ENCODE peak calls at places on chromosome 10, in five cellular contexts. One of them, this sample, is unnamed.

GRCh38 chr10:48456361-48456804 is 148.5 kb downstream of the ARHGAP22 start:
- DNase-seq in aorta: peak
- DNase-seq in lower lobe of right lung: peak
- DNase-seq in stimulated activated naive CD8-positive, alpha-beta T cell treated with anti-CD3 and anti-CD28 coated beads, Interleukin-15, Interleukin-2, amounts not matched to agents 100 U/mL and 50 U/mL, for 24 hours: no peak
- DNase-seq in activated CD4-positive, alpha-beta T cell treated with anti-CD3 and anti-CD28 coated beads, Interleukin-2, amount 50 U/mL, for 1 hour: no peak
- DNase-seq in this sample: no peak

GRCh38 chr10:32149257-32149955 is 93.2 kb upstream of the KIF5B start:
- DNase-seq in aorta: peak
- DNase-seq in lower lobe of right lung: no peak
- DNase-seq in stimulated activated naive CD8-positive, alpha-beta T cell treated with anti-CD3 and anti-CD28 coated beads, Interleukin-15, Interleukin-2, amounts not matched to agents 100 U/mL and 50 U/mL, for 24 hours: no peak
- DNase-seq in activated CD4-positive, alpha-beta T cell treated with anti-CD3 and anti-CD28 coated beads, Interleukin-2, amount 50 U/mL, for 1 hour: no peak
- DNase-seq in this sample: no peak

GRCh38 chr10:77179015-77179695 is 458.5 kb downstream of the KCNMA1 start:
- DNase-seq in aorta: peak
- DNase-seq in lower lobe of right lung: no peak
- DNase-seq in stimulated activated naive CD8-positive, alpha-beta T cell treated with anti-CD3 and anti-CD28 coated beads, Interleukin-15, Interleukin-2, amounts not matched to agents 100 U/mL and 50 U/mL, for 24 hours: no peak
- DNase-seq in activated CD4-positive, alpha-beta T cell treated with anti-CD3 and anti-CD28 coated beads, Interleukin-2, amount 50 U/mL, for 1 hour: no peak
- DNase-seq in this sample: no peak

GRCh38 chr10:15349133-15349532 is 22.0 kb downstream of the FAM171A1 start:
- DNase-seq in aorta: no peak
- DNase-seq in lower lobe of right lung: no peak
- DNase-seq in stimulated activated naive CD8-positive, alpha-beta T cell treated with anti-CD3 and anti-CD28 coated beads, Interleukin-15, Interleukin-2, amounts not matched to agents 100 U/mL and 50 U/mL, for 24 hours: no peak
- DNase-seq in activated CD4-positive, alpha-beta T cell treated with anti-CD3 and anti-CD28 coated beads, Interleukin-2, amount 50 U/mL, for 1 hour: no peak
- DNase-seq in this sample: no peak

GRCh38 chr10:31151301-31151700 is 119.6 kb upstream of the ZNF438 start:
- DNase-seq in aorta: no peak
- DNase-seq in lower lobe of right lung: no peak
- DNase-seq in stimulated activated naive CD8-positive, alpha-beta T cell treated with anti-CD3 and anti-CD28 coated beads, Interleukin-15, Interleukin-2, amounts not matched to agents 100 U/mL and 50 U/mL, for 24 hours: no peak
- DNase-seq in activated CD4-positive, alpha-beta T cell treated with anti-CD3 and anti-CD28 coated beads, Interleukin-2, amount 50 U/mL, for 1 hour: no peak
- DNase-seq in this sample: no peak

GRCh38 chr10:93060887-93061593 is 442 bp downstream of the CYP26C1 start:
- DNase-seq in aorta: no peak
- DNase-seq in lower lobe of right lung: no peak
- DNase-seq in stimulated activated naive CD8-positive, alpha-beta T cell treated with anti-CD3 and anti-CD28 coated beads, Interleukin-15, Interleukin-2, amounts not matched to agents 100 U/mL and 50 U/mL, for 24 hours: no peak
- DNase-seq in activated CD4-positive, alpha-beta T cell treated with anti-CD3 and anti-CD28 coated beads, Interleukin-2, amount 50 U/mL, for 1 hour: no peak
- DNase-seq in this sample: no peak

GRCh38 chr10:69645751-69646687 is 16.0 kb downstream of the FAM241B start:
- DNase-seq in aorta: peak
- DNase-seq in lower lobe of right lung: no peak
- DNase-seq in stimulated activated naive CD8-positive, alpha-beta T cell treated with anti-CD3 and anti-CD28 coated beads, Interleukin-15, Interleukin-2, amounts not matched to agents 100 U/mL and 50 U/mL, for 24 hours: no peak
- DNase-seq in activated CD4-positive, alpha-beta T cell treated with anti-CD3 and anti-CD28 coated beads, Interleukin-2, amount 50 U/mL, for 1 hour: no peak
- DNase-seq in this sample: no peak

GRCh38 chr10:90352288-90352687 is 505.6 kb downstream of the HTR7 start:
- DNase-seq in aorta: no peak
- DNase-seq in lower lobe of right lung: no peak
- DNase-seq in stimulated activated naive CD8-positive, alpha-beta T cell treated with anti-CD3 and anti-CD28 coated beads, Interleukin-15, Interleukin-2, amounts not matched to agents 100 U/mL and 50 U/mL, for 24 hours: no peak
- DNase-seq in activated CD4-positive, alpha-beta T cell treated with anti-CD3 and anti-CD28 coated beads, Interleukin-2, amount 50 U/mL, for 1 hour: no peak
- DNase-seq in this sample: no peak

GRCh38 chr10:34124522-34125035 is 690.5 kb downstream of the PARD3 start:
- DNase-seq in aorta: no peak
- DNase-seq in lower lobe of right lung: no peak
- DNase-seq in stimulated activated naive CD8-positive, alpha-beta T cell treated with anti-CD3 and anti-CD28 coated beads, Interleukin-15, Interleukin-2, amounts not matched to agents 100 U/mL and 50 U/mL, for 24 hours: no peak
- DNase-seq in activated CD4-positive, alpha-beta T cell treated with anti-CD3 and anti-CD28 coated beads, Interleukin-2, amount 50 U/mL, for 1 hour: no peak
- DNase-seq in this sample: no peak

GRCh38 chr10:5566606-5567005 is 41.8 kb downstream of the CALML3 start:
- DNase-seq in aorta: no peak
- DNase-seq in lower lobe of right lung: no peak
- DNase-seq in stimulated activated naive CD8-positive, alpha-beta T cell treated with anti-CD3 and anti-CD28 coated beads, Interleukin-15, Interleukin-2, amounts not matched to agents 100 U/mL and 50 U/mL, for 24 hours: peak
- DNase-seq in activated CD4-positive, alpha-beta T cell treated with anti-CD3 and anti-CD28 coated beads, Interleukin-2, amount 50 U/mL, for 1 hour: peak
- DNase-seq in this sample: no peak

GRCh38 chr10:43259248-43259980 is 7.5 kb downstream of the RASGEF1A start:
- DNase-seq in aorta: peak
- DNase-seq in lower lobe of right lung: no peak
- DNase-seq in stimulated activated naive CD8-positive, alpha-beta T cell treated with anti-CD3 and anti-CD28 coated beads, Interleukin-15, Interleukin-2, amounts not matched to agents 100 U/mL and 50 U/mL, for 24 hours: no peak
- DNase-seq in activated CD4-positive, alpha-beta T cell treated with anti-CD3 and anti-CD28 coated beads, Interleukin-2, amount 50 U/mL, for 1 hour: no peak
- DNase-seq in this sample: no peak

GRCh38 chr10:42428534-42428933 is 209.8 kb downstream of the ZNF33B start:
- DNase-seq in aorta: no peak
- DNase-seq in lower lobe of right lung: no peak
- DNase-seq in stimulated activated naive CD8-positive, alpha-beta T cell treated with anti-CD3 and anti-CD28 coated beads, Interleukin-15, Interleukin-2, amounts not matched to agents 100 U/mL and 50 U/mL, for 24 hours: no peak
- DNase-seq in activated CD4-positive, alpha-beta T cell treated with anti-CD3 and anti-CD28 coated beads, Interleukin-2, amount 50 U/mL, for 1 hour: no peak
- DNase-seq in this sample: no peak

GRCh38 chr10:15124908-15125307 is 27.8 kb downstream of the RPP38 start:
- DNase-seq in aorta: no peak
- DNase-seq in lower lobe of right lung: no peak
- DNase-seq in stimulated activated naive CD8-positive, alpha-beta T cell treated with anti-CD3 and anti-CD28 coated beads, Interleukin-15, Interleukin-2, amounts not matched to agents 100 U/mL and 50 U/mL, for 24 hours: no peak
- DNase-seq in activated CD4-positive, alpha-beta T cell treated with anti-CD3 and anti-CD28 coated beads, Interleukin-2, amount 50 U/mL, for 1 hour: no peak
- DNase-seq in this sample: no peak

GRCh38 chr10:60955957-60956425 is 12.0 kb upstream of the RHOBTB1 start:
- DNase-seq in aorta: no peak
- DNase-seq in lower lobe of right lung: no peak
- DNase-seq in stimulated activated naive CD8-positive, alpha-beta T cell treated with anti-CD3 and anti-CD28 coated beads, Interleukin-15, Interleukin-2, amounts not matched to agents 100 U/mL and 50 U/mL, for 24 hours: no peak
- DNase-seq in activated CD4-positive, alpha-beta T cell treated with anti-CD3 and anti-CD28 coated beads, Interleukin-2, amount 50 U/mL, for 1 hour: no peak
- DNase-seq in this sample: no peak

GRCh38 chr10:95229724-95230627 is 35.9 kb downstream of the ACSM6 start:
- DNase-seq in aorta: no peak
- DNase-seq in lower lobe of right lung: no peak
- DNase-seq in stimulated activated naive CD8-positive, alpha-beta T cell treated with anti-CD3 and anti-CD28 coated beads, Interleukin-15, Interleukin-2, amounts not matched to agents 100 U/mL and 50 U/mL, for 24 hours: no peak
- DNase-seq in activated CD4-positive, alpha-beta T cell treated with anti-CD3 and anti-CD28 coated beads, Interleukin-2, amount 50 U/mL, for 1 hour: no peak
- DNase-seq in this sample: no peak

GRCh38 chr10:29980084-29980483 is 79.3 kb downstream of the JCAD start:
- DNase-seq in aorta: no peak
- DNase-seq in lower lobe of right lung: no peak
- DNase-seq in stimulated activated naive CD8-positive, alpha-beta T cell treated with anti-CD3 and anti-CD28 coated beads, Interleukin-15, Interleukin-2, amounts not matched to agents 100 U/mL and 50 U/mL, for 24 hours: no peak
- DNase-seq in activated CD4-positive, alpha-beta T cell treated with anti-CD3 and anti-CD28 coated beads, Interleukin-2, amount 50 U/mL, for 1 hour: no peak
- DNase-seq in this sample: no peak

GRCh38 chr10:98337484-98337883 is 69.5 kb upstream of the LOXL4 start:
- DNase-seq in aorta: no peak
- DNase-seq in lower lobe of right lung: no peak
- DNase-seq in stimulated activated naive CD8-positive, alpha-beta T cell treated with anti-CD3 and anti-CD28 coated beads, Interleukin-15, Interleukin-2, amounts not matched to agents 100 U/mL and 50 U/mL, for 24 hours: no peak
- DNase-seq in activated CD4-positive, alpha-beta T cell treated with anti-CD3 and anti-CD28 coated beads, Interleukin-2, amount 50 U/mL, for 1 hour: no peak
- DNase-seq in this sample: no peak

GRCh38 chr10:118522791-118523498 is 72.5 kb downstream of the PRLHR start:
- DNase-seq in aorta: no peak
- DNase-seq in lower lobe of right lung: no peak
- DNase-seq in stimulated activated naive CD8-positive, alpha-beta T cell treated with anti-CD3 and anti-CD28 coated beads, Interleukin-15, Interleukin-2, amounts not matched to agents 100 U/mL and 50 U/mL, for 24 hours: no peak
- DNase-seq in activated CD4-positive, alpha-beta T cell treated with anti-CD3 and anti-CD28 coated beads, Interleukin-2, amount 50 U/mL, for 1 hour: no peak
- DNase-seq in this sample: no peak